ENCODE peak calls at places on chromosomes 2 and 18, in four cellular contexts. One of them, this sample, is unnamed.

GRCh38 chr2:150878347-150878746 is 383.3 kb downstream of the RBM43 start:
- DNase-seq in fibroblast of lung: peak; percentile 47
- DNase-seq in IMR-90: peak; percentile 52
- DNase-seq in foreskin keratinocyte: peak; percentile 66
- DNase-seq in this sample: no peak

GRCh38 chr2:36356199-36356989 is 816 bp downstream of the CRIM1 start:
- DNase-seq in fibroblast of lung: peak; percentile 49
- DNase-seq in IMR-90: peak; percentile 34
- DNase-seq in foreskin keratinocyte: no peak
- DNase-seq in this sample: peak; percentile 55

GRCh38 chr2:35292269-35292668 is 1063.3 kb upstream of the CRIM1 start:
- DNase-seq in fibroblast of lung: no peak
- DNase-seq in IMR-90: no peak
- DNase-seq in foreskin keratinocyte: no peak
- DNase-seq in this sample: no peak

GRCh38 chr2:120350125-120350524 is 4.2 kb downstream of the INHBB start:
- DNase-seq in fibroblast of lung: no peak
- DNase-seq in IMR-90: no peak
- DNase-seq in foreskin keratinocyte: no peak
- DNase-seq in this sample: no peak

GRCh38 chr2:65344689-65345088 is 87.7 kb downstream of the SPRED2 start:
- DNase-seq in fibroblast of lung: no peak
- DNase-seq in IMR-90: no peak
- DNase-seq in foreskin keratinocyte: no peak
- DNase-seq in this sample: no peak

GRCh38 chr2:180367831-180368230 is 360.7 kb upstream of the CWC22 start:
- DNase-seq in fibroblast of lung: peak; percentile 53
- DNase-seq in IMR-90: peak; percentile 28
- DNase-seq in foreskin keratinocyte: peak; percentile 49
- DNase-seq in this sample: no peak

GRCh38 chr18:48475635-48476549 is 62.9 kb upstream of the CTIF start:
- DNase-seq in fibroblast of lung: peak; percentile 77
- DNase-seq in IMR-90: peak; percentile 82
- DNase-seq in foreskin keratinocyte: peak; percentile 57
- DNase-seq in this sample: no peak

GRCh38 chr2:134549104-134549503 is 169.7 kb downstream of the TMEM163 start:
- DNase-seq in fibroblast of lung: peak; percentile 46
- DNase-seq in IMR-90: peak; percentile 45
- DNase-seq in foreskin keratinocyte: peak; percentile 43
- DNase-seq in this sample: no peak

GRCh38 chr18:4510709-4511108 is 55.6 kb upstream of the DLGAP1 start:
- DNase-seq in fibroblast of lung: peak; percentile 1
- DNase-seq in IMR-90: no peak
- DNase-seq in foreskin keratinocyte: no peak
- DNase-seq in this sample: peak; percentile 22

GRCh38 chr2:42693013-42693575 is 70.8 kb downstream of the OXER1 start:
- DNase-seq in fibroblast of lung: no peak
- DNase-seq in IMR-90: no peak
- DNase-seq in foreskin keratinocyte: peak; percentile 22
- DNase-seq in this sample: no peak

GRCh38 chr18:62715829-62716678 is 713 bp downstream of the PHLPP1 start:
- DNase-seq in fibroblast of lung: peak; percentile 66
- DNase-seq in IMR-90: peak; percentile 59
- DNase-seq in foreskin keratinocyte: peak; percentile 64
- DNase-seq in this sample: peak; percentile 76

GRCh38 chr18:35376393-35376741 is 770 bp downstream of the ZNF396 start:
- DNase-seq in fibroblast of lung: no peak
- DNase-seq in IMR-90: no peak
- DNase-seq in foreskin keratinocyte: no peak
- DNase-seq in this sample: no peak

GRCh38 chr18:9615280-9615797 is 980 bp upstream of the PPP4R1 start:
- DNase-seq in fibroblast of lung: no peak
- DNase-seq in IMR-90: no peak
- DNase-seq in foreskin keratinocyte: no peak
- DNase-seq in this sample: no peak

GRCh38 chr18:10839401-10839800 is 310.0 kb downstream of the PIEZO2 start:
- DNase-seq in fibroblast of lung: no peak
- DNase-seq in IMR-90: no peak
- DNase-seq in foreskin keratinocyte: no peak
- DNase-seq in this sample: no peak

GRCh38 chr2:74725287-74725686 is 71.2 kb downstream of the SEMA4F start:
- DNase-seq in fibroblast of lung: no peak
- DNase-seq in IMR-90: no peak
- DNase-seq in foreskin keratinocyte: no peak
- DNase-seq in this sample: no peak

GRCh38 chr2:37026050-37026449 is 58.1 kb downstream of the HEATR5B start:
- DNase-seq in fibroblast of lung: no peak
- DNase-seq in IMR-90: no peak
- DNase-seq in foreskin keratinocyte: no peak
- DNase-seq in this sample: no peak

GRCh38 chr18:5463390-5463789 is 80.4 kb downstream of the EPB41L3 start:
- DNase-seq in fibroblast of lung: peak; percentile 60
- DNase-seq in IMR-90: peak; percentile 93
- DNase-seq in foreskin keratinocyte: no peak
- DNase-seq in this sample: no peak

GRCh38 chr18:31227497-31228229 is 65.0 kb upstream of the DSC1 start:
- DNase-seq in fibroblast of lung: peak; percentile 77
- DNase-seq in IMR-90: no peak
- DNase-seq in foreskin keratinocyte: no peak
- DNase-seq in this sample: no peak

GRCh38 chr2:64656379-64656778 is 2.7 kb upstream of the SERTAD2 start:
- DNase-seq in fibroblast of lung: peak; percentile 31
- DNase-seq in IMR-90: no peak
- DNase-seq in foreskin keratinocyte: no peak
- DNase-seq in this sample: no peak

GRCh38 chr2:207867075-207867474 is 97.4 kb upstream of the FZD5 start:
- DNase-seq in fibroblast of lung: peak; percentile 70
- DNase-seq in IMR-90: peak; percentile 19
- DNase-seq in foreskin keratinocyte: no peak
- DNase-seq in this sample: no peak

GRCh38 chr2:169727065-169727464 is 6.6 kb upstream of the KLHL23 start:
- DNase-seq in fibroblast of lung: no peak
- DNase-seq in IMR-90: no peak
- DNase-seq in foreskin keratinocyte: no peak
- DNase-seq in this sample: no peak

GRCh38 chr2:97713296-97714083 is at the start of gene ZAP70:
- DNase-seq in fibroblast of lung: no peak
- DNase-seq in IMR-90: no peak
- DNase-seq in foreskin keratinocyte: no peak
- DNase-seq in this sample: no peak

GRCh38 chr2:51717318-51717717 is 685.4 kb upstream of the NRXN1 start:
- DNase-seq in fibroblast of lung: peak; percentile 91
- DNase-seq in IMR-90: peak; percentile 97
- DNase-seq in foreskin keratinocyte: peak; percentile 46
- DNase-seq in this sample: no peak

GRCh38 chr2:705971-706511 is 28.8 kb upstream of the TMEM18 start:
- DNase-seq in fibroblast of lung: no peak
- DNase-seq in IMR-90: no peak
- DNase-seq in foreskin keratinocyte: no peak
- DNase-seq in this sample: peak; percentile 37
- H3K27me3 ChIP-seq in fibroblast of lung: no peaks in the 10 kb centered on the region
- H3K27me3 ChIP-seq in IMR-90: peaks cover 4% of the 10 kb centered on the region
- H3K27me3 ChIP-seq in foreskin keratinocyte: no peaks in the 10 kb centered on the region
- H3K27me3 ChIP-seq in this sample: no peaks in the 10 kb centered on the region

GRCh38 chr18:37322497-37323035 is 243.0 kb downstream of the CELF4 start:
- DNase-seq in fibroblast of lung: peak; percentile 20
- DNase-seq in IMR-90: peak; percentile 21
- DNase-seq in foreskin keratinocyte: no peak
- DNase-seq in this sample: no peak

GRCh38 chr18:37318360-37319037 is 247.1 kb downstream of the CELF4 start:
- DNase-seq in fibroblast of lung: no peak
- DNase-seq in IMR-90: no peak
- DNase-seq in foreskin keratinocyte: no peak
- DNase-seq in this sample: no peak

GRCh38 chr18:37321578-37322496 is 243.8 kb downstream of the CELF4 start:
- DNase-seq in fibroblast of lung: no peak
- DNase-seq in IMR-90: no peak
- DNase-seq in foreskin keratinocyte: no peak
- DNase-seq in this sample: no peak

GRCh38 chr18:37317486-37317885 is 248.1 kb downstream of the CELF4 start:
- DNase-seq in fibroblast of lung: no peak
- DNase-seq in IMR-90: no peak
- DNase-seq in foreskin keratinocyte: no peak
- DNase-seq in this sample: no peak

DNA sequence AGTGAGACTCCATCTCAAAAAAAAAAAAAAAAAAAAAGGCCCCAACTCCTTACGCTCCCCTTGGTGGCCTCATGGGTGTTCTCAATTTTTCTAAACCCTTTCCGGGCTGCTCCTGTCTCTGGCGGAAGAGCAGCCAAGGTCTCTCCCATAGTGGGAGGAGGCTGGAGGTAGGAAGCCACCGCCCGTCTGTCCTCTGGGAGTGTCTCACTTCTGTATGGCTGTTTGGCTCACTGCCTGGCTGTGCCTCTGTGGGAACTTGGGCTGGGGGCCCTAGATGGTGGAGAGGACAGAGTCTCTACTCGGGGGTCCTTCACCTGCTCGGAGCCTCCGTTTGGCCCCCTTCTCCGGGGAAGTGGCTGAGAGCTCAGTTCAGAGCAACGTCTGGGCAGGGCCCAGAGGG is 245.3 kb downstream of the CELF4 start:
- DNase-seq in fibroblast of lung: no peak
- DNase-seq in IMR-90: no peak
- DNase-seq in foreskin keratinocyte: no peak
- DNase-seq in this sample: no peak
- H3K27me3 ChIP-seq in fibroblast of lung: no peaks in the 10 kb centered on the region
- H3K27me3 ChIP-seq in IMR-90: peaks cover 32% of the 10 kb centered on the region
- H3K27me3 ChIP-seq in foreskin keratinocyte: peaks cover 15% of the 10 kb centered on the region
- H3K27me3 ChIP-seq in this sample: no peaks in the 10 kb centered on the region

GRCh38 chr2:149008381-149008780 is 30.1 kb upstream of the LYPD6B start:
- DNase-seq in fibroblast of lung: no peak
- DNase-seq in IMR-90: no peak
- DNase-seq in foreskin keratinocyte: no peak
- DNase-seq in this sample: no peak
- H3K27me3 ChIP-seq in fibroblast of lung: peaks cover 9% of the 10 kb centered on the region
- H3K27me3 ChIP-seq in IMR-90: peaks cover 7% of the 10 kb centered on the region
- H3K27me3 ChIP-seq in foreskin keratinocyte: no peaks in the 10 kb centered on the region
- H3K27me3 ChIP-seq in this sample: no peaks in the 10 kb centered on the region

DNA sequence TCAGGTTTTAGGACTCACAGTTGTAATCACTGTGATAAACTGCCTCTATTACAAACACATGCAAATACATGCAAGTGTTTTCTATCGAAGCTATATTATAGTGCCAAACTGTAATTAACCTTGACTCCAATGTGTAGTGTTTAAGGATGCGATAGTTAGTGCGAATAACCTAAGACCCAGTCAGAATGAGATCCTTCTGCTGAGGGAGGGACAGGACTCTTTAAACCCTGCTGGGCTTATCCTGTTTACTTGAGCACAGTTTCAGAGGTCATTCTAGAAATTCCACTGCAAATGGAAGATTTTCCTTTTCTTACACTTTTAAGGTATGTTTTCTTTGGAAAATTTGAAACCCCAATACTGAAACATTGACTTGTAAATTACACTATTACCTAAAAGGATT is 68.2 kb downstream of the CALCRL start:
- DNase-seq in fibroblast of lung: no peak
- DNase-seq in IMR-90: no peak
- DNase-seq in foreskin keratinocyte: no peak
- DNase-seq in this sample: no peak
- H3K27me3 ChIP-seq in fibroblast of lung: no peaks in the 10 kb centered on the region
- H3K27me3 ChIP-seq in IMR-90: no peaks in the 10 kb centered on the region
- H3K27me3 ChIP-seq in foreskin keratinocyte: no peaks in the 10 kb centered on the region
- H3K27me3 ChIP-seq in this sample: no peaks in the 10 kb centered on the region

DNA sequence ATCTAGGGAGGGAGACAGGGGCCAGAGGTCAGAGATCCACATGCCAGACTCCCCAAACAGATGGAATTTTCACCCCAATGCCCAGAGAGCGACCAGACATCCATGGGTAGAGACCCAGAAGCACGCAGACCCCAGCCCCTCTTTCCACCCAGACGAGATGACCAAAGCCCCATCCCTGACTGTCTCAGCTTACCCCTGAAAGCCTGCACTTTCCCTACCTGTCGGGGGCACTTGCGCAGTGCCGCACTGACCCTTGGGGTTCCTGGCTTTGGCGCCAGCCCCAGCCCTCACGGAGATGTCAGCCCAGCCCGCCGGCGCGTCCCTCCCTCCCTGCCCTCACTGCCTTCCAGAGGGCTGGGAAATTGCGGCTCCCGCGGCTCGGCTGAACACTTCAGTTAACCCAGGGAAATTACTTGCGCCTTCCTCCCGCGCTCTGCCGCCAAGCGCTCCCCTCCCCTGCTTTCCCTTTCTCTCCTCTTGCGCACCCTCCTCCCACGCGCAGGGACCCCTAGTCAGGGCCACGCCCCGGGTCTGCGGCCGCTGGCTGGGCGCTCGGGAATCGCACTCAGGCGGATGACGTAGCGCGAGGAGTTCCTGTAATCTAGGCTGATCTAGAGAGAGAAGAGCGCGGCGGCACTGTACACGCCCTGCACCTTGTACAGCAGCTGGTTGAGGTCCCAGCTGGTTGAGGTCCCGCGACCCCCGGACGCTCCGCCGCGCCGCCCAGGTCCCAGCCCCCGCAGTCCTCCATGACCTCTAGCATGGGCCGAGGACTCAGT is 12.0 kb downstream of the ALPG start:
- DNase-seq in fibroblast of lung: peak; percentile 51
- DNase-seq in IMR-90: no peak
- DNase-seq in foreskin keratinocyte: peak; percentile 37
- DNase-seq in this sample: no peak
- H3K27me3 ChIP-seq in fibroblast of lung: peaks cover 48% of the 10 kb centered on the region
- H3K27me3 ChIP-seq in IMR-90: peaks cover 83% of the 10 kb centered on the region
- H3K27me3 ChIP-seq in foreskin keratinocyte: peaks cover 74% of the 10 kb centered on the region
- H3K27me3 ChIP-seq in this sample: no peaks in the 10 kb centered on the region

DNA sequence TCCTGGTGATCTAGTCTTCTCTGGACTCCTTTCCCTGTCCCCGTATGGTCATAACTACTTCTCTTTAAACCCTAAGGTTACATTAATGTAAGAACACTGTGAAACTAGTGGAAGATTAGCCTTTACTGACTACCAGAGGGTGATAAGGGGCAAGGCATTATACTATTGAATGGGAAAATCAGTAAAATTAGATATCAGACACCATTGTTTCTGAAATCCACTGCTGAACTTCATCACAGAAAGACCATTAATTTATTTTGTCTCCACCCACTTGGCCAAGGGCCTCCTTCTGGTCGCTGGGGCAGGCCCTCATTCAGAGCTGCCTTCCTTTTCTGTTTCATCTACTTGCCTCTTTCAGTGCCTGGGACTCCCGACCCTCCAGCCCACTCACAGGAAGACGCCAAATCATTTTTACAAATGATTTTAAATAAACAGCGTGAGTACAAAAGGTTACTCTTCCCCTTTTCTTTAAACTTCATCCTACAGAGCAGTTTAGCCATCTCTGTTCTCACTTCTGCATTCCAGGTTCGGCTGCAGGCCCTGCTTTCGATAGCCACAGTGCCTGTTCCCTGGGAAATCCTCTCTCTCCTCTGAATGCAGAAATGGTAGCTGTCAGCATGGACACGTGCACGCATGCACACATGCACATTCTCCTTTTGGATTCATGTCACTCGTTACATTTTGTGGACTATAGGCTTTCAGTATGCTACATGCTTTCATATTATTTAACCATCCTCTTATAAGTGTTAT is 70.3 kb upstream of the DOCK10 start:
- DNase-seq in fibroblast of lung: no peak
- DNase-seq in IMR-90: no peak
- DNase-seq in foreskin keratinocyte: no peak
- DNase-seq in this sample: no peak
- H3K27me3 ChIP-seq in fibroblast of lung: no peaks in the 10 kb centered on the region
- H3K27me3 ChIP-seq in IMR-90: no peaks in the 10 kb centered on the region
- H3K27me3 ChIP-seq in foreskin keratinocyte: no peaks in the 10 kb centered on the region
- H3K27me3 ChIP-seq in this sample: no peaks in the 10 kb centered on the region

This sample was measured in GM06990.